ENCODE peak calls at places on chromosome 21, in nine cellular contexts. One of them, this sample, is unnamed.

GRCh38 chr21:25179116-25179515 is 428.2 kb downstream of the MRPL39 start:
- DNase-seq in mammary epithelial cell: no peak
- DNase-seq in SK-N-SH: no peak
- DNase-seq in H9: no peak
- DNase-seq in OCI-LY7: no peak
- DNase-seq in HepG2: no peak
- DNase-seq in GM23248: peak
- DNase-seq in PC-3: no peak
- DNase-seq in DND-41: no peak
- DNase-seq in this sample: no peak

GRCh38 chr21:32368386-32368785 is 24.4 kb downstream of the URB1 start:
- DNase-seq in mammary epithelial cell: no peak
- DNase-seq in SK-N-SH: no peak
- DNase-seq in H9: no peak
- DNase-seq in OCI-LY7: no peak
- DNase-seq in HepG2: no peak
- DNase-seq in GM23248: no peak
- DNase-seq in PC-3: no peak
- DNase-seq in DND-41: no peak
- DNase-seq in this sample: no peak

GRCh38 chr21:31408306-31409088 is 64.4 kb upstream of the TIAM1 start:
- DNase-seq in mammary epithelial cell: no peak
- DNase-seq in SK-N-SH: no peak
- DNase-seq in H9: no peak
- DNase-seq in OCI-LY7: no peak
- DNase-seq in HepG2: no peak
- DNase-seq in GM23248: no peak
- DNase-seq in PC-3: no peak
- DNase-seq in DND-41: no peak
- DNase-seq in this sample: no peak

GRCh38 chr21:26115899-26116298 is 54.7 kb downstream of the APP start:
- DNase-seq in mammary epithelial cell: peak
- DNase-seq in SK-N-SH: no peak
- DNase-seq in H9: no peak
- DNase-seq in OCI-LY7: no peak
- DNase-seq in HepG2: no peak
- DNase-seq in GM23248: peak
- DNase-seq in PC-3: peak
- DNase-seq in DND-41: no peak
- DNase-seq in this sample: no peak

GRCh38 chr21:42733037-42733632 is 79.7 kb downstream of the PDE9A start:
- DNase-seq in mammary epithelial cell: no peak
- DNase-seq in SK-N-SH: no peak
- DNase-seq in H9: no peak
- DNase-seq in OCI-LY7: no peak
- DNase-seq in HepG2: peak
- DNase-seq in GM23248: no peak
- DNase-seq in PC-3: no peak
- DNase-seq in DND-41: no peak
- DNase-seq in this sample: no peak

GRCh38 chr21:33063907-33064622 is 5.9 kb upstream of the OLIG1 start:
- DNase-seq in mammary epithelial cell: no peak
- DNase-seq in SK-N-SH: no peak
- DNase-seq in H9: peak
- DNase-seq in OCI-LY7: no peak
- DNase-seq in HepG2: no peak
- DNase-seq in GM23248: no peak
- DNase-seq in PC-3: no peak
- DNase-seq in DND-41: no peak
- DNase-seq in this sample: no peak

GRCh38 chr21:42199488-42200463 is 19.2 kb upstream of the ABCG1 start:
- DNase-seq in mammary epithelial cell: peak
- DNase-seq in SK-N-SH: no peak
- DNase-seq in H9: no peak
- DNase-seq in OCI-LY7: peak
- DNase-seq in HepG2: peak
- DNase-seq in GM23248: peak
- DNase-seq in PC-3: peak
- DNase-seq in DND-41: no peak
- DNase-seq in this sample: peak

GRCh38 chr21:33443174-33443573 is 36.6 kb downstream of the TMEM50B start:
- DNase-seq in mammary epithelial cell: no peak
- DNase-seq in SK-N-SH: no peak
- DNase-seq in H9: no peak
- DNase-seq in OCI-LY7: no peak
- DNase-seq in HepG2: no peak
- DNase-seq in GM23248: no peak
- DNase-seq in PC-3: no peak
- DNase-seq in DND-41: no peak
- DNase-seq in this sample: no peak

GRCh38 chr21:44405091-44405947 is 50.0 kb upstream of the LRRC3 start:
- DNase-seq in mammary epithelial cell: no peak
- DNase-seq in SK-N-SH: peak
- DNase-seq in H9: peak
- DNase-seq in OCI-LY7: no peak
- DNase-seq in HepG2: no peak
- DNase-seq in GM23248: no peak
- DNase-seq in PC-3: no peak
- DNase-seq in DND-41: no peak
- DNase-seq in this sample: no peak

GRCh38 chr21:32046191-32046590 is 173.4 kb downstream of the HUNK start:
- DNase-seq in mammary epithelial cell: no peak
- DNase-seq in SK-N-SH: no peak
- DNase-seq in H9: no peak
- DNase-seq in OCI-LY7: no peak
- DNase-seq in HepG2: no peak
- DNase-seq in GM23248: no peak
- DNase-seq in PC-3: no peak
- DNase-seq in DND-41: no peak
- DNase-seq in this sample: no peak

GRCh38 chr21:28699591-28700259 is 293.0 kb downstream of the LTN1 start:
- DNase-seq in mammary epithelial cell: peak
- DNase-seq in SK-N-SH: no peak
- DNase-seq in H9: no peak
- DNase-seq in OCI-LY7: no peak
- DNase-seq in HepG2: no peak
- DNase-seq in GM23248: no peak
- DNase-seq in PC-3: no peak
- DNase-seq in DND-41: no peak
- DNase-seq in this sample: no peak

GRCh38 chr21:32140212-32141008 is 138.4 kb downstream of the MIS18A start:
- DNase-seq in mammary epithelial cell: no peak
- DNase-seq in SK-N-SH: peak
- DNase-seq in H9: no peak
- DNase-seq in OCI-LY7: no peak
- DNase-seq in HepG2: no peak
- DNase-seq in GM23248: peak
- DNase-seq in PC-3: no peak
- DNase-seq in DND-41: no peak
- DNase-seq in this sample: no peak

GRCh38 chr21:42818328-42818749 is 61.0 kb downstream of the WDR4 start:
- DNase-seq in mammary epithelial cell: peak
- DNase-seq in SK-N-SH: peak
- DNase-seq in H9: peak
- DNase-seq in OCI-LY7: peak
- DNase-seq in HepG2: peak
- DNase-seq in GM23248: peak
- DNase-seq in PC-3: peak
- DNase-seq in DND-41: peak
- DNase-seq in this sample: peak

GRCh38 chr21:25422610-25423608 is 184.4 kb downstream of the MRPL39 start:
- DNase-seq in mammary epithelial cell: no peak
- DNase-seq in SK-N-SH: no peak
- DNase-seq in H9: no peak
- DNase-seq in OCI-LY7: no peak
- DNase-seq in HepG2: no peak
- DNase-seq in GM23248: no peak
- DNase-seq in PC-3: no peak
- DNase-seq in DND-41: no peak
- DNase-seq in this sample: no peak

GRCh38 chr21:34522284-34522683 is 10.3 kb upstream of the KCNE1 start:
- DNase-seq in mammary epithelial cell: no peak
- DNase-seq in SK-N-SH: no peak
- DNase-seq in H9: no peak
- DNase-seq in OCI-LY7: no peak
- DNase-seq in HepG2: peak
- DNase-seq in GM23248: no peak
- DNase-seq in PC-3: no peak
- DNase-seq in DND-41: no peak
- DNase-seq in this sample: no peak
- H2AFZ ChIP-seq in mammary epithelial cell: no peak
- H2AFZ ChIP-seq in SK-N-SH: no peak
- H2AFZ ChIP-seq in H9: no peak
- H2AFZ ChIP-seq in OCI-LY7: no peak
- H2AFZ ChIP-seq in HepG2: no peak
- H2AFZ ChIP-seq in GM23248: no peak
- H2AFZ ChIP-seq in PC-3: no peak
- H2AFZ ChIP-seq in DND-41: no peak
- H2AFZ ChIP-seq in this sample: no peak

GRCh38 chr21:36141513-36141925 is 6.6 kb downstream of the CBR3 start:
- DNase-seq in mammary epithelial cell: peak
- DNase-seq in SK-N-SH: peak
- DNase-seq in H9: peak
- DNase-seq in OCI-LY7: peak
- DNase-seq in HepG2: peak
- DNase-seq in GM23248: peak
- DNase-seq in PC-3: peak
- DNase-seq in DND-41: peak
- DNase-seq in this sample: peak

GRCh38 chr21:36132691-36133090 is 2.2 kb upstream of the CBR3 start:
- DNase-seq in mammary epithelial cell: no peak
- DNase-seq in SK-N-SH: no peak
- DNase-seq in H9: no peak
- DNase-seq in OCI-LY7: no peak
- DNase-seq in HepG2: no peak
- DNase-seq in GM23248: no peak
- DNase-seq in PC-3: no peak
- DNase-seq in DND-41: no peak
- DNase-seq in this sample: no peak

GRCh38 chr21:36134820-36135390 is at the start of gene CBR3:
- DNase-seq in mammary epithelial cell: no peak
- DNase-seq in SK-N-SH: peak
- DNase-seq in H9: no peak
- DNase-seq in OCI-LY7: no peak
- DNase-seq in HepG2: no peak
- DNase-seq in GM23248: peak
- DNase-seq in PC-3: peak
- DNase-seq in DND-41: no peak
- DNase-seq in this sample: no peak

DNA sequence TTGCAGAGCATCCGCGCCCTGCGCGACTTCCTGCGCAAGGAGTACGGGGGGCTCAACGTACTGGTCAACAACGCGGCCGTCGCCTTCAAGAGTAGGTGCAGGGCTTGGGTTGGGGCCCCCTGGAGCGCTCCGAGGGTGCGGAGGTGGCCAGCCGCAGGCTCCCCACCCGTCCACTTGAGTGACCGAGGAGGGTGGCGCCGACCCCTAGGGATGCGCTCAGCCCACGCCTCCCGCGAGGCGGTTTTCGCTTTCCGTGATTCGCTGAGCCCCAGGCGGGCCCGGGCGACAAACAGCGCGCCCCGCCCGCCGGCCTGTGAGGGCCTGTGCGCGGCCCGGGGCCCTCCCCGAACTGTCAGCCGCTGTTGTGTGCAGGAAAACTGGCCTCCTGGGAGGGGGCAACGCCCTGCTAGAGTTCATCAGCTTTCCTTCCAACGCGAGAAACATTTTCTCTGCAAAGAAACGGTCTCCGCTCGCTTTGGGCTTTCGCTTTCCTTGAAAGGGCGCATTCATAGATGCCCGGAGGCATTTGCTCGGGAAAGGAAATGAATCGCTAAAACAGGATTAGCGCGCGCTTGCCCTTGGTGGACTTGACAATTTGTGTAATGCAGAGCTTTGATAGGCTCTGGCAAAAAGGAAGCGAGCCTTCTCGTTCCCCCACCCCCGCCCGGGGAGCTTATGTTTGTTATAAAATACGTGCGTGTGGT is 664 bp downstream of the CBR3 start:
- DNase-seq in mammary epithelial cell: peak
- DNase-seq in SK-N-SH: peak
- DNase-seq in H9: peak
- DNase-seq in OCI-LY7: peak
- DNase-seq in HepG2: no peak
- DNase-seq in GM23248: peak
- DNase-seq in PC-3: peak
- DNase-seq in DND-41: peak
- DNase-seq in this sample: peak
- H2AFZ ChIP-seq in mammary epithelial cell: peak
- H2AFZ ChIP-seq in SK-N-SH: peak
- H2AFZ ChIP-seq in H9: no peak
- H2AFZ ChIP-seq in OCI-LY7: no peak
- H2AFZ ChIP-seq in HepG2: no peak
- H2AFZ ChIP-seq in GM23248: peak
- H2AFZ ChIP-seq in PC-3: peak
- H2AFZ ChIP-seq in DND-41: peak
- H2AFZ ChIP-seq in this sample: peak

DNA sequence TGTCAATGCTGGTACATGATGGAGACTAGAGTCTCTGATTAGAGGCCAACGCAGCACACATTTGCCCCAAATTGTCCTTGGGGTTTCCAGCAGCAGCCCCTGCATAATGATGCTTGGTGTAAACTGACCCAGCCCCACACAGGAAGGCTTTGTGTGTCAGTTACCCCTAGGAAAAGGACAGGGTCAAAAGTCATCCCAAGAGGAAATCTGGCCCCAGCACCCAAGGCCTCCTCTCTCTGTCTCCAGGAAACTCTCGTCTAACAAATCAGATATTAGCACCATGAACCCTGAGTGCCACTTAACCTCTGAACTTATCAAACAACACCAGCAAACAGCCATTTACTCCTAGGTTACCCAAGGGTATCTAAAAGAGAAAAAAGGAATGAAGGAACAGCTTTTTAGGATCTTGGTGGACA is 84.5 kb downstream of the PSMG1 start:
- DNase-seq in mammary epithelial cell: no peak
- DNase-seq in SK-N-SH: no peak
- DNase-seq in H9: no peak
- DNase-seq in OCI-LY7: no peak
- DNase-seq in HepG2: peak
- DNase-seq in GM23248: no peak
- DNase-seq in PC-3: no peak
- DNase-seq in DND-41: no peak
- DNase-seq in this sample: no peak
- H2AFZ ChIP-seq in mammary epithelial cell: no peak
- H2AFZ ChIP-seq in SK-N-SH: no peak
- H2AFZ ChIP-seq in H9: no peak
- H2AFZ ChIP-seq in OCI-LY7: no peak
- H2AFZ ChIP-seq in HepG2: no peak
- H2AFZ ChIP-seq in GM23248: no peak
- H2AFZ ChIP-seq in PC-3: no peak
- H2AFZ ChIP-seq in DND-41: no peak
- H2AFZ ChIP-seq in this sample: no peak

DNA sequence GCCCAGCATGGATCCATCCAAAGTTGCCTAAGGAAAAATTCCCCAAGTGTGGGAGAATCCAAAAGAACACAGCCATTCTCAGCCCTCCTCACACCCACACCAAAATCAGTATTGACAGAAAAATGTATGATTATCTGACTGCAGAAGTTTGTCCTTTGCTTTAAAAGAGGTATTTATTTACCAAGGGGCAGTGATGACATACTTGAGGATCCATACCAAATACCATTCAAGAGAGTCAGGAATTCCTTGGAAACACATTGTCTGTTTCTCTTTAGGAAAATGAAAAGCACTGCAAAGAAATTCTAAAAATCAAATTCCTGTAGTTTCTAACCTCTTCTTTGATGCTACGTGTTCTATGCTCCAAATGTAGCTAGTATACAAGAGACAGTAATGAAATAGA is 509.6 kb upstream of the CXADR start:
- DNase-seq in mammary epithelial cell: no peak
- DNase-seq in SK-N-SH: no peak
- DNase-seq in H9: no peak
- DNase-seq in OCI-LY7: no peak
- DNase-seq in HepG2: no peak
- DNase-seq in GM23248: peak
- DNase-seq in PC-3: no peak
- DNase-seq in DND-41: no peak
- DNase-seq in this sample: no peak
- H2AFZ ChIP-seq in mammary epithelial cell: no peak
- H2AFZ ChIP-seq in SK-N-SH: peak
- H2AFZ ChIP-seq in H9: no peak
- H2AFZ ChIP-seq in OCI-LY7: no peak
- H2AFZ ChIP-seq in HepG2: no peak
- H2AFZ ChIP-seq in GM23248: no peak
- H2AFZ ChIP-seq in PC-3: no peak
- H2AFZ ChIP-seq in DND-41: peak
- H2AFZ ChIP-seq in this sample: no peak

This sample was measured in keratinocyte.